ENCODE peak calls at places on chromosomes 4 and X, in nine cellular contexts. V is Panc1; G is foreskin fibroblast; L is effector memory CD4-positive, alpha-beta T cell; T is choroid plexus epithelial cell; R is hepatocyte; F is PC-3; P is tibial nerve; X is ovary. C is an unnamed sample.

GRCh38 chrX:95383778-95384177 is 1300.9 kb upstream of the DIAPH2 start:
- DNase-seq in V (no peak), G (peak; percentile 6), L (no peak), T (no peak), R (no peak), F (peak; percentile 32), P (no peak), X (no peak), C (no peak)

GRCh38 chr4:187268940-187269339 is 545.3 kb upstream of the FAT1 start:
- DNase-seq in V (no peak), G (peak; percentile 2), L (no peak), T (peak; percentile 5), R (peak; percentile 27), F (peak; percentile 65), P (no peak), X (no peak), C (no peak)

GRCh38 chrX:11446951-11447350 is 153.7 kb downstream of the AMELX start:
- DNase-seq in V (no peak), G (no peak), L (no peak), T (no peak), R (no peak), F (no peak), P (no peak), X (no peak), C (no peak)

GRCh38 chrX:149312936-149313432 is 192.1 kb downstream of the IDS start:
- DNase-seq in V (no peak), G (no peak), L (no peak), T (peak; percentile 24), R (no peak), F (no peak), P (no peak), X (no peak), C (no peak)

GRCh38 chr4:8830611-8831200 is 40.9 kb downstream of the HMX1 start:
- DNase-seq in V (no peak), G (no peak), L (no peak), T (no peak), R (no peak), F (no peak), P (no peak), X (no peak), C (no peak)

GRCh38 chr4:10167201-10167600 is 50.6 kb upstream of the WDR1 start:
- DNase-seq in V (no peak), G (no peak), L (no peak), T (no peak), R (no peak), F (no peak), P (no peak), X (no peak), C (no peak)

GRCh38 chrX:40418413-40419195 is 162.2 kb upstream of the ATP6AP2 start:
- DNase-seq in V (no peak), G (no peak), L (no peak), T (no peak), R (no peak), F (peak; percentile 54), P (no peak), X (no peak), C (no peak)

GRCh38 chr4:26821677-26822503 is 38.8 kb upstream of the STIM2 start:
- DNase-seq in V (no peak), G (peak; percentile 41), L (no peak), T (no peak), R (peak; percentile 49), F (peak; percentile 7), P (no peak), X (no peak), C (no peak)

GRCh38 chrX:152276277-152276676 is 137.9 kb upstream of the MAGEA10 start:
- DNase-seq in V (no peak), G (no peak), L (no peak), T (no peak), R (no peak), F (no peak), P (no peak), X (no peak), C (no peak)

GRCh38 chrX:86137071-86137470 is 11.2 kb upstream of the DACH2 start:
- DNase-seq in V (no peak), G (peak; percentile 2), L (no peak), T (peak; percentile 57), R (no peak), F (peak; percentile 5), P (no peak), X (no peak), C (no peak)

GRCh38 chrX:123797543-123798447 is 62.1 kb upstream of the XIAP start:
- DNase-seq in V (no peak), G (peak; percentile 33), L (no peak), T (no peak), R (no peak), F (peak; percentile 7), P (no peak), X (no peak), C (no peak)

GRCh38 chrX:104972737-104973136 is 247.8 kb downstream of the TEX13A start:
- DNase-seq in V (no peak), G (peak; percentile 1), L (no peak), T (no peak), R (no peak), F (peak; percentile 85), P (no peak), X (no peak), C (no peak)

GRCh38 chrX:486325-486724 is 99.6 kb upstream of the PPP2R3B start:
- DNase-seq in V (no peak), G (no peak), L (no peak), T (no peak), R (no peak), F (no peak), P (no peak), X (no peak), C (no peak)

GRCh38 chr4:2333916-2334644 is 72.2 kb upstream of the MXD4 start:
- DNase-seq in V (no peak), G (no peak), L (no peak), T (no peak), R (peak; percentile 4), F (no peak), P (no peak), X (no peak), C (no peak)

GRCh38 chr4:1502976-1503375 is 96.7 kb upstream of the NKX1-1 start:
- DNase-seq in V (no peak), G (no peak), L (no peak), T (no peak), R (no peak), F (no peak), P (no peak), X (peak; percentile 11), C (peak; percentile 53)

GRCh38 chr4:158722291-158722916 is 792 bp downstream of the PPID start:
- DNase-seq in V (no peak), G (peak; percentile 59), L (no peak), T (peak; percentile 55), R (peak; percentile 64), F (peak; percentile 26), P (no peak), X (no peak), C (no peak)

GRCh38 chrX:39890807-39891206 is 207.0 kb downstream of the BCOR start:
- DNase-seq in V (no peak), G (no peak), L (no peak), T (no peak), R (no peak), F (no peak), P (no peak), X (no peak), C (no peak)

GRCh38 chr4:186002853-186003252 is 66.1 kb upstream of the TLR3 start:
- DNase-seq in V (no peak), G (no peak), L (no peak), T (no peak), R (no peak), F (no peak), P (no peak), X (no peak), C (no peak)

GRCh38 chr4:38664704-38665401 is 854 bp downstream of the KLF3 start:
- DNase-seq in V (no peak), G (peak; percentile 65), L (no peak), T (peak; percentile 54), R (peak; percentile 87), F (peak; percentile 39), P (peak; percentile 43), X (peak; percentile 86), C (no peak)

DNA sequence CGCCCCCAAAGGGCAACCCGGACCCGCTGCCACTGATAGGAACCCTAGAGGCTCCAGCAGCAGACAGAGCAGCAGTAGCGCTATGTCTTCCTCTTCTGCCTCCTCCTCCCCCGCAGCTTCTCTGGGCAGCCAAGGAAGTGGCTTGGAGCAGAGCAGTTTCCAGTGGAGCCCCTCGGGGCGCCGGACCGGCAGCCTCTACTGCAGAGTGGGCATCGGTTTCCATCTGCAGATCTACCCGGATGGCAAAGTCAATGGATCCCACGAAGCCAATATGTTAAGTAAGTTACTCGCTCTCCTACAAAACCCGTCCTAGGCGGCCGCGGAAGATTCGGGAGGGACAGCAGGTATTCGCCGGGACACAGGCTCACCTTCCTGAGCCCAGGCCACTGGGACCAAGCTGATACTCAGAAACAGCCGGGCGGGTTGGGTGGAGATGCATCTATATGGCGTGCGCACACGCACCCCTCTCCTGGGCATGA is 477 bp downstream of the FGF5 start:
- DNase-seq in V (no peak), G (peak; percentile 72), L (no peak), T (no peak), R (peak; percentile 11), F (peak; percentile 30), P (no peak), X (no peak), C (peak; percentile 69)
- H3K4me3 ChIP-seq in V (peak overlapping the region; percentile 53), G (peak overlapping the region; percentile 96), L (no peak overlapping the region), T (peak overlapping the region; percentile 57), R (peak overlapping the region; percentile 48), F (peak overlapping the region; percentile 88), P (peak overlapping the region; percentile 23), X (peak overlapping the region; percentile 38), C (peak overlapping the region; percentile 61)

GRCh38 chrX:63404332-63404731 is 53.2 kb upstream of the SPIN4 start:
- DNase-seq in V (no peak), G (no peak), L (no peak), T (no peak), R (no peak), F (no peak), P (no peak), X (no peak), C (no peak)

DNA sequence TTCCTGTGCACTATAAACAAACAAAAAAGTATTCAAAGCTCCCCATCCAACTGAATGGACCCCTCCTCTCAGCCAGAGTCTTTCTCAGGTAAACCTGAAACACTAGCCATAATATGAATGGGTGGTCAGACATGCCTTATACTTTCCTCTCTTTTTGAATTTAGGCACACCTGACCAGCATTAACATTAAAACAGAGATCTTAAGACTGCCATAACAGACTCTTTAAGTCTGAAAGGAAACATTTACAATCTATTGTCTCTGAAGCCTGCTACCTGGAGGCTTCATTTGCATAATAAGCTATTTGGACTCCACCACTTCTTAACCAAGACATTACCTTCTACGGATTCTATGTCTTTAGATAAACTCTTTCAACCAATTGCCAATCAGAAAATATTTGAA is 56.9 kb upstream of the SPIN4 start:
- DNase-seq in V (no peak), G (no peak), L (no peak), T (no peak), R (no peak), F (no peak), P (no peak), X (no peak), C (no peak)
- H3K4me3 ChIP-seq in V (no peak overlapping the region), G (no peak overlapping the region), L (no peak overlapping the region), T (no peak overlapping the region), R (no peak overlapping the region), F (no peak overlapping the region), P (no peak overlapping the region), X (no peak overlapping the region), C (no peak overlapping the region)

GRCh38 chr4:80876810-80877209 is 153.7 kb upstream of the BMP3 start:
- DNase-seq in V (no peak), G (peak; percentile 4), L (no peak), T (no peak), R (no peak), F (no peak), P (no peak), X (no peak), C (no peak)
- H3K4me3 ChIP-seq in V (no peak overlapping the region), G (no peak overlapping the region), L (no peak overlapping the region), T (no peak overlapping the region), R (no peak overlapping the region), F (no peak overlapping the region), P (no peak overlapping the region), X (no peak overlapping the region), C (no peak overlapping the region)

GRCh38 chr4:54234497-54235205 is 5.6 kb downstream of the PDGFRA start:
- DNase-seq in V (no peak), G (peak; percentile 28), L (no peak), T (peak; percentile 30), R (no peak), F (no peak), P (no peak), X (no peak), C (no peak)
- H3K4me3 ChIP-seq in V (no peak overlapping the region), G (peak overlapping the region; percentile 93), L (no peak overlapping the region), T (peak overlapping the region; percentile 87), R (peak overlapping the region; percentile 15), F (peak overlapping the region; percentile 67), P (no peak overlapping the region), X (peak overlapping the region; percentile 68), C (no peak overlapping the region)